ENCODE peak calls at places on chromosomes 12 and 14, in four cellular contexts. One of them, this sample, is unnamed.

GRCh38 chr14:37901978-37902377 is 305.7 kb upstream of the SSTR1 start:
- DNase-seq in pancreas: no peak
- DNase-seq in iPS-NIHi11: no peak
- DNase-seq in cardiac muscle cell: no peak
- DNase-seq in this sample: no peak

GRCh38 chr14:98946995-98947394 is 325.0 kb downstream of the BCL11B start:
- DNase-seq in iPS-NIHi11: peak
- DNase-seq in pancreas: no peak
- DNase-seq in cardiac muscle cell: peak
- DNase-seq in this sample: no peak

GRCh38 chr12:89126712-89127111 is 225.6 kb downstream of the DUSP6 start:
- DNase-seq in cardiac muscle cell: no peak
- DNase-seq in iPS-NIHi11: no peak
- DNase-seq in pancreas: no peak
- DNase-seq in this sample: no peak

GRCh38 chr12:64720884-64721283 is 38.3 kb downstream of the GNS start:
- DNase-seq in iPS-NIHi11: no peak
- DNase-seq in cardiac muscle cell: no peak
- DNase-seq in pancreas: no peak
- DNase-seq in this sample: no peak

GRCh38 chr12:104478396-104479140 is 21.8 kb downstream of the CHST11 start:
- DNase-seq in cardiac muscle cell: no peak
- DNase-seq in iPS-NIHi11: no peak
- DNase-seq in pancreas: no peak
- DNase-seq in this sample: no peak

GRCh38 chr12:58443981-58444371 is 476.3 kb downstream of the LRIG3 start:
- DNase-seq in iPS-NIHi11: no peak
- DNase-seq in pancreas: no peak
- DNase-seq in cardiac muscle cell: no peak
- DNase-seq in this sample: no peak

GRCh38 chr12:6963016-6963731 is 7.3 kb downstream of the PHB2 start:
- DNase-seq in pancreas: peak
- DNase-seq in cardiac muscle cell: no peak
- DNase-seq in iPS-NIHi11: peak
- DNase-seq in this sample: peak

GRCh38 chr14:55389330-55389729 is 22.3 kb downstream of the ATG14 start:
- DNase-seq in cardiac muscle cell: no peak
- DNase-seq in pancreas: no peak
- DNase-seq in iPS-NIHi11: no peak
- DNase-seq in this sample: no peak

GRCh38 chr12:79371226-79371625 is 319.5 kb downstream of the PAWR start:
- DNase-seq in iPS-NIHi11: no peak
- DNase-seq in cardiac muscle cell: no peak
- DNase-seq in pancreas: no peak
- DNase-seq in this sample: no peak

GRCh38 chr12:76637807-76638206 is 78.2 kb upstream of the OSBPL8 start:
- DNase-seq in pancreas: no peak
- DNase-seq in iPS-NIHi11: no peak
- DNase-seq in cardiac muscle cell: no peak
- DNase-seq in this sample: no peak

GRCh38 chr12:86727151-86727550 is 471.0 kb upstream of the MGAT4C start:
- DNase-seq in pancreas: no peak
- DNase-seq in iPS-NIHi11: no peak
- DNase-seq in cardiac muscle cell: no peak
- DNase-seq in this sample: no peak

GRCh38 chr14:59503256-59503655 is 18.9 kb downstream of the JKAMP start:
- DNase-seq in iPS-NIHi11: no peak
- DNase-seq in cardiac muscle cell: no peak
- DNase-seq in pancreas: no peak
- DNase-seq in this sample: no peak

GRCh38 chr12:60059180-60059579 is 463.4 kb downstream of the SLC16A7 start:
- DNase-seq in cardiac muscle cell: no peak
- DNase-seq in pancreas: no peak
- DNase-seq in iPS-NIHi11: no peak
- DNase-seq in this sample: no peak

GRCh38 chr14:74459289-74459946 is 33.4 kb upstream of the SYNDIG1L start:
- DNase-seq in cardiac muscle cell: peak
- DNase-seq in iPS-NIHi11: peak
- DNase-seq in pancreas: no peak
- DNase-seq in this sample: no peak

GRCh38 chr14:104103061-104104005 is 17.8 kb downstream of the ASPG start:
- DNase-seq in cardiac muscle cell: no peak
- DNase-seq in pancreas: no peak
- DNase-seq in iPS-NIHi11: no peak
- DNase-seq in this sample: no peak

GRCh38 chr12:106226884-106227640 is 20.8 kb downstream of the CKAP4 start:
- DNase-seq in iPS-NIHi11: peak
- DNase-seq in cardiac muscle cell: peak
- DNase-seq in pancreas: no peak
- DNase-seq in this sample: no peak

GRCh38 chr14:53055003-53055402 is 98.1 kb downstream of the DDHD1 start:
- DNase-seq in pancreas: no peak
- DNase-seq in iPS-NIHi11: peak
- DNase-seq in cardiac muscle cell: peak
- DNase-seq in this sample: no peak

GRCh38 chr12:117835113-117835512 is 133.7 kb downstream of the KSR2 start:
- DNase-seq in cardiac muscle cell: no peak
- DNase-seq in iPS-NIHi11: no peak
- DNase-seq in pancreas: no peak
- DNase-seq in this sample: no peak

GRCh38 chr12:49109631-49110172 is 945 bp downstream of the LMBR1L start:
- DNase-seq in pancreas: no peak
- DNase-seq in iPS-NIHi11: no peak
- DNase-seq in cardiac muscle cell: no peak
- DNase-seq in this sample: no peak

GRCh38 chr14:51609987-51610283 is 41.8 kb upstream of the FRMD6 start:
- DNase-seq in iPS-NIHi11: no peak
- DNase-seq in cardiac muscle cell: no peak
- DNase-seq in pancreas: no peak
- DNase-seq in this sample: no peak

GRCh38 chr12:54201001-54201794 is 12.4 kb upstream of the SMUG1 start:
- DNase-seq in pancreas: peak
- DNase-seq in iPS-NIHi11: peak
- DNase-seq in cardiac muscle cell: peak
- DNase-seq in this sample: peak

GRCh38 chr12:121748571-121749265 is 36.2 kb downstream of the TMEM120B start:
- DNase-seq in pancreas: no peak
- DNase-seq in cardiac muscle cell: peak
- DNase-seq in iPS-NIHi11: no peak
- DNase-seq in this sample: no peak

GRCh38 chr12:6872073-6873048 is 742 bp downstream of the SPSB2 start:
- DNase-seq in iPS-NIHi11: peak
- DNase-seq in cardiac muscle cell: peak
- DNase-seq in pancreas: peak
- DNase-seq in this sample: peak

GRCh38 chr12:124683330-124683662 is 115.9 kb upstream of the NCOR2 start:
- DNase-seq in pancreas: no peak
- DNase-seq in iPS-NIHi11: no peak
- DNase-seq in cardiac muscle cell: no peak
- DNase-seq in this sample: peak

GRCh38 chr14:51070732-51071131 is 24.2 kb downstream of the TRIM9 start:
- DNase-seq in cardiac muscle cell: no peak
- DNase-seq in iPS-NIHi11: no peak
- DNase-seq in pancreas: no peak
- DNase-seq in this sample: no peak

GRCh38 chr12:7857916-7858315 is 14.8 kb downstream of the SLC2A14 start:
- DNase-seq in pancreas: no peak
- DNase-seq in iPS-NIHi11: no peak
- DNase-seq in cardiac muscle cell: no peak
- DNase-seq in this sample: no peak